ENCODE peak calls at places on chromosomes 3 and 15, in four cellular contexts. Q is activated T-helper 1 cell treated with anti-CD3 and anti-CD28 coated beads, Interleukin-2, amount 50 U/mL, for 16 hours; L is stimulated activated CD4-positive, alpha-beta T cell treated with anti-CD3 and anti-CD28 coated beads, Interleukin-4, amount 100 ng/mL, for 48 hours; K is fibroblast of the aortic adventitia. T is an unnamed sample.

GRCh38 chr3:86934851-86935250 is 56.1 kb downstream of the VGLL3 start:
- DNase-seq in Q (no peak), K (peak), L (no peak), T (no peak)

GRCh38 chr3:99901200-99901926 is 83.7 kb downstream of the CMSS1 start:
- DNase-seq in Q (no peak), L (no peak), K (peak), T (no peak)

GRCh38 chr3:184633185-184633584 is 71.6 kb downstream of the EPHB3 start:
- DNase-seq in K (no peak), L (no peak), Q (no peak), T (no peak)

GRCh38 chr15:23437146-23437545 is 9.9 kb downstream of the GOLGA6L2 start:
- DNase-seq in K (no peak), Q (no peak), L (no peak), T (no peak)

GRCh38 chr15:59313703-59314332 is 58.9 kb downstream of the MYO1E start:
- DNase-seq in L (no peak), Q (no peak), K (peak), T (peak)

GRCh38 chr3:129278970-129279906 is 568 bp downstream of the HMCES start:
- DNase-seq in L (peak), Q (peak), K (peak), T (peak)

GRCh38 chr15:27353837-27354236 is 382.9 kb downstream of the GABRG3 start:
- DNase-seq in Q (no peak), L (no peak), K (no peak), T (no peak)

GRCh38 chr3:12944849-12945248 is 103.5 kb upstream of the RPL32 start:
- DNase-seq in L (no peak), K (no peak), Q (no peak), T (no peak)

GRCh38 chr3:25962255-25962654 is 172.4 kb downstream of the OXSM start:
- DNase-seq in L (no peak), Q (no peak), K (no peak), T (no peak)

GRCh38 chr15:28873006-28873405 is 12.8 kb upstream of the APBA2 start:
- DNase-seq in K (no peak), Q (no peak), L (no peak), T (no peak)

GRCh38 chr3:17833786-17834559 is 91.5 kb upstream of the TBC1D5 start:
- DNase-seq in L (no peak), K (no peak), Q (no peak), T (no peak)

GRCh38 chr3:196210673-196211556 is at the start of gene ZDHHC19:
- DNase-seq in K (no peak), Q (no peak), L (no peak), T (no peak)

GRCh38 chr3:13836658-13837587 is 42.9 kb downstream of the WNT7A start:
- DNase-seq in L (no peak), Q (no peak), K (no peak), T (no peak)

GRCh38 chr15:26729581-26729980 is 43.3 kb downstream of the GABRB3 start:
- DNase-seq in Q (no peak), K (no peak), L (no peak), T (no peak)

GRCh38 chr3:25404569-25404968 is 23.5 kb upstream of the RARB start:
- DNase-seq in Q (no peak), K (no peak), L (no peak), T (no peak)

GRCh38 chr15:40982855-40983254 is 29.6 kb downstream of the CHAC1 start:
- DNase-seq in K (peak), L (no peak), Q (no peak), T (no peak)

GRCh38 chr15:58279106-58279505 is 140.9 kb downstream of the AQP9 start:
- DNase-seq in Q (no peak), K (no peak), L (no peak), T (no peak)

GRCh38 chr15:33737687-33738606 is 230.3 kb upstream of the CHRM5 start:
- DNase-seq in Q (no peak), K (peak), L (peak), T (peak)

GRCh38 chr3:71064976-71065763 is 518.4 kb downstream of the FOXP1 start:
- DNase-seq in L (no peak), Q (peak), K (peak), T (peak)

GRCh38 chr15:39623550-39623931 is 42.7 kb downstream of the THBS1 start:
- DNase-seq in L (no peak), K (no peak), Q (no peak), T (no peak)

GRCh38 chr3:23944861-23945652 is at the start of gene NR1D2:
- DNase-seq in L (peak), K (peak), Q (peak), T (peak)

GRCh38 chr3:45987368-45988099 is 8.1 kb downstream of the FYCO1 start:
- DNase-seq in Q (no peak), L (no peak), K (peak), T (no peak)

GRCh38 chr15:45121706-45122417 is 7.7 kb downstream of the DUOXA2 start:
- DNase-seq in Q (no peak), K (peak), L (no peak), T (no peak)

GRCh38 chr3:180828723-180829408 is 83.6 kb upstream of the FXR1 start:
- DNase-seq in K (no peak), Q (no peak), L (no peak), T (no peak)

T was measured in colonic mucosa.